ENCODE peak calls at places on chromosome X, in seven cellular contexts. One of them, this sample, is unnamed.

GRCh38 chrX:46208225-46208854 is 336.9 kb downstream of the ZNF674 start:
- DNase-seq in NCI-H2029: no peak
- DNase-seq in spleen: no peak
- DNase-seq in DMS 273 treated with DMSO at 0.1 percent for 48 hours: no peak
- DNase-seq in stimulated activated CD4-positive, alpha-beta T cell treated with anti-CD3 and anti-CD28 coated beads, TNF-alpha, amount 100 ng/mL, for 48 hours: no peak
- DNase-seq in CD8-positive, alpha-beta T cell: no peak
- DNase-seq in ELF-1: no peak
- DNase-seq in this sample: no peak

GRCh38 chrX:24037729-24038128 is 10.7 kb upstream of the KLHL15 start:
- DNase-seq in CD8-positive, alpha-beta T cell: no peak
- DNase-seq in ELF-1: no peak
- DNase-seq in NCI-H2029: no peak
- DNase-seq in spleen: no peak
- DNase-seq in DMS 273 treated with DMSO at 0.1 percent for 48 hours: no peak
- DNase-seq in stimulated activated CD4-positive, alpha-beta T cell treated with anti-CD3 and anti-CD28 coated beads, TNF-alpha, amount 100 ng/mL, for 48 hours: no peak
- DNase-seq in this sample: no peak

GRCh38 chrX:111086521-111087127 is 9.4 kb upstream of the PAK3 start:
- DNase-seq in spleen: no peak
- DNase-seq in NCI-H2029: no peak
- DNase-seq in DMS 273 treated with DMSO at 0.1 percent for 48 hours: no peak
- DNase-seq in ELF-1: peak; percentile 19
- DNase-seq in CD8-positive, alpha-beta T cell: no peak
- DNase-seq in stimulated activated CD4-positive, alpha-beta T cell treated with anti-CD3 and anti-CD28 coated beads, TNF-alpha, amount 100 ng/mL, for 48 hours: no peak
- DNase-seq in this sample: no peak

GRCh38 chrX:47360423-47361179 is 9.8 kb upstream of the ZNF157 start:
- DNase-seq in NCI-H2029: no peak
- DNase-seq in stimulated activated CD4-positive, alpha-beta T cell treated with anti-CD3 and anti-CD28 coated beads, TNF-alpha, amount 100 ng/mL, for 48 hours: no peak
- DNase-seq in CD8-positive, alpha-beta T cell: no peak
- DNase-seq in ELF-1: no peak
- DNase-seq in DMS 273 treated with DMSO at 0.1 percent for 48 hours: no peak
- DNase-seq in spleen: no peak
- DNase-seq in this sample: no peak

GRCh38 chrX:102558607-102559006 is 40.7 kb upstream of the ARMCX5 start:
- DNase-seq in CD8-positive, alpha-beta T cell: no peak
- DNase-seq in spleen: no peak
- DNase-seq in NCI-H2029: no peak
- DNase-seq in DMS 273 treated with DMSO at 0.1 percent for 48 hours: no peak
- DNase-seq in stimulated activated CD4-positive, alpha-beta T cell treated with anti-CD3 and anti-CD28 coated beads, TNF-alpha, amount 100 ng/mL, for 48 hours: no peak
- DNase-seq in ELF-1: no peak
- DNase-seq in this sample: no peak

GRCh38 chrX:24110049-24110448 is 39.5 kb upstream of the ZFX start:
- DNase-seq in CD8-positive, alpha-beta T cell: no peak
- DNase-seq in spleen: no peak
- DNase-seq in ELF-1: no peak
- DNase-seq in stimulated activated CD4-positive, alpha-beta T cell treated with anti-CD3 and anti-CD28 coated beads, TNF-alpha, amount 100 ng/mL, for 48 hours: no peak
- DNase-seq in NCI-H2029: no peak
- DNase-seq in DMS 273 treated with DMSO at 0.1 percent for 48 hours: no peak
- DNase-seq in this sample: no peak

GRCh38 chrX:95885074-95885473 is 799.6 kb upstream of the DIAPH2 start:
- DNase-seq in spleen: no peak
- DNase-seq in NCI-H2029: no peak
- DNase-seq in stimulated activated CD4-positive, alpha-beta T cell treated with anti-CD3 and anti-CD28 coated beads, TNF-alpha, amount 100 ng/mL, for 48 hours: no peak
- DNase-seq in CD8-positive, alpha-beta T cell: no peak
- DNase-seq in DMS 273 treated with DMSO at 0.1 percent for 48 hours: no peak
- DNase-seq in ELF-1: no peak
- DNase-seq in this sample: no peak

GRCh38 chrX:124467202-124467601 is 120.8 kb downstream of the SH2D1A start:
- DNase-seq in ELF-1: no peak
- DNase-seq in NCI-H2029: no peak
- DNase-seq in DMS 273 treated with DMSO at 0.1 percent for 48 hours: no peak
- DNase-seq in stimulated activated CD4-positive, alpha-beta T cell treated with anti-CD3 and anti-CD28 coated beads, TNF-alpha, amount 100 ng/mL, for 48 hours: no peak
- DNase-seq in spleen: no peak
- DNase-seq in CD8-positive, alpha-beta T cell: no peak
- DNase-seq in this sample: no peak

GRCh38 chrX:102934624-102935023 is 2.4 kb upstream of the RAB40AL start:
- DNase-seq in spleen: no peak
- DNase-seq in DMS 273 treated with DMSO at 0.1 percent for 48 hours: no peak
- DNase-seq in ELF-1: peak; percentile 34
- DNase-seq in CD8-positive, alpha-beta T cell: no peak
- DNase-seq in stimulated activated CD4-positive, alpha-beta T cell treated with anti-CD3 and anti-CD28 coated beads, TNF-alpha, amount 100 ng/mL, for 48 hours: peak; percentile 2
- DNase-seq in NCI-H2029: no peak
- DNase-seq in this sample: peak; percentile 1

GRCh38 chrX:6021316-6022091 is 207.2 kb downstream of the NLGN4X start:
- DNase-seq in ELF-1: peak; percentile 76
- DNase-seq in stimulated activated CD4-positive, alpha-beta T cell treated with anti-CD3 and anti-CD28 coated beads, TNF-alpha, amount 100 ng/mL, for 48 hours: no peak
- DNase-seq in spleen: no peak
- DNase-seq in CD8-positive, alpha-beta T cell: peak; percentile 0
- DNase-seq in NCI-H2029: no peak
- DNase-seq in DMS 273 treated with DMSO at 0.1 percent for 48 hours: peak; percentile 5
- DNase-seq in this sample: peak; percentile 1

GRCh38 chrX:136272325-136272724 is 21.1 kb upstream of the MAP7D3 start:
- DNase-seq in DMS 273 treated with DMSO at 0.1 percent for 48 hours: no peak
- DNase-seq in spleen: no peak
- DNase-seq in ELF-1: no peak
- DNase-seq in stimulated activated CD4-positive, alpha-beta T cell treated with anti-CD3 and anti-CD28 coated beads, TNF-alpha, amount 100 ng/mL, for 48 hours: no peak
- DNase-seq in CD8-positive, alpha-beta T cell: no peak
- DNase-seq in NCI-H2029: no peak
- DNase-seq in this sample: no peak

GRCh38 chrX:109393859-109394258 is 88.0 kb downstream of the GUCY2F start:
- DNase-seq in NCI-H2029: no peak
- DNase-seq in ELF-1: peak; percentile 59
- DNase-seq in stimulated activated CD4-positive, alpha-beta T cell treated with anti-CD3 and anti-CD28 coated beads, TNF-alpha, amount 100 ng/mL, for 48 hours: no peak
- DNase-seq in CD8-positive, alpha-beta T cell: no peak
- DNase-seq in DMS 273 treated with DMSO at 0.1 percent for 48 hours: no peak
- DNase-seq in spleen: no peak
- DNase-seq in this sample: no peak

GRCh38 chrX:9646471-9647038 is 119.1 kb downstream of the GPR143 start:
- DNase-seq in CD8-positive, alpha-beta T cell: no peak
- DNase-seq in stimulated activated CD4-positive, alpha-beta T cell treated with anti-CD3 and anti-CD28 coated beads, TNF-alpha, amount 100 ng/mL, for 48 hours: no peak
- DNase-seq in NCI-H2029: no peak
- DNase-seq in ELF-1: peak; percentile 88
- DNase-seq in spleen: no peak
- DNase-seq in DMS 273 treated with DMSO at 0.1 percent for 48 hours: no peak
- DNase-seq in this sample: no peak

GRCh38 chrX:79375340-79375739 is 8.2 kb upstream of the ITM2A start:
- DNase-seq in NCI-H2029: no peak
- DNase-seq in DMS 273 treated with DMSO at 0.1 percent for 48 hours: no peak
- DNase-seq in CD8-positive, alpha-beta T cell: no peak
- DNase-seq in ELF-1: no peak
- DNase-seq in stimulated activated CD4-positive, alpha-beta T cell treated with anti-CD3 and anti-CD28 coated beads, TNF-alpha, amount 100 ng/mL, for 48 hours: no peak
- DNase-seq in spleen: no peak
- DNase-seq in this sample: no peak

GRCh38 chrX:86383681-86384540 is 235.7 kb downstream of the DACH2 start:
- DNase-seq in stimulated activated CD4-positive, alpha-beta T cell treated with anti-CD3 and anti-CD28 coated beads, TNF-alpha, amount 100 ng/mL, for 48 hours: no peak
- DNase-seq in CD8-positive, alpha-beta T cell: no peak
- DNase-seq in spleen: no peak
- DNase-seq in NCI-H2029: no peak
- DNase-seq in ELF-1: no peak
- DNase-seq in DMS 273 treated with DMSO at 0.1 percent for 48 hours: no peak
- DNase-seq in this sample: no peak

GRCh38 chrX:37921758-37922157 is 74.4 kb upstream of the DYNLT3 start:
- DNase-seq in DMS 273 treated with DMSO at 0.1 percent for 48 hours: no peak
- DNase-seq in spleen: no peak
- DNase-seq in NCI-H2029: no peak
- DNase-seq in ELF-1: no peak
- DNase-seq in CD8-positive, alpha-beta T cell: no peak
- DNase-seq in stimulated activated CD4-positive, alpha-beta T cell treated with anti-CD3 and anti-CD28 coated beads, TNF-alpha, amount 100 ng/mL, for 48 hours: no peak
- DNase-seq in this sample: no peak